ENCODE peak calls at places on chromosomes 1 and 21, in seven cellular contexts. H is astrocyte of the spinal cord, C is epithelial cell of proximal tubule, G is fibroblast of lung, L is AG04450, R is GM12878, T is transverse colon. B is an unnamed sample.

GRCh38 chr1:154951901-154952657 is 3.8 kb downstream of the PBXIP1 start:
- DNase-seq in H (no peak), C (no peak), G (no peak), L (no peak), R (no peak), T (peak), B (no peak)

GRCh38 chr1:154943649-154944421 is 7.3 kb upstream of the PMVK start:
- DNase-seq in H (peak), C (no peak), G (peak), L (no peak), R (no peak), T (peak), B (no peak)

GRCh38 chr21:37375866-37376574 is 9.4 kb downstream of the DYRK1A start:
- DNase-seq in H (no peak), C (no peak), G (no peak), L (no peak), R (no peak), T (no peak), B (no peak)

GRCh38 chr1:35808376-35809155 is 750 bp downstream of the AGO4 start:
- DNase-seq in H (peak), C (peak), G (peak), L (no peak), R (no peak), T (peak), B (no peak)

GRCh38 chr1:47023268-47024137 is at the start of gene CYP4X1:
- DNase-seq in H (peak), C (no peak), G (no peak), L (no peak), R (no peak), T (peak), B (no peak)

GRCh38 chr21:29144736-29145353 is 14.4 kb downstream of the MAP3K7CL start:
- DNase-seq in H (no peak), C (no peak), G (no peak), L (no peak), R (no peak), T (no peak), B (no peak)

GRCh38 chr1:45011837-45012638 is at the start of gene UROD:
- DNase-seq in H (peak), C (peak), G (peak), L (peak), R (peak), T (peak), B (peak)

GRCh38 chr1:11414921-11415538 is 63.9 kb upstream of the DISP3 start:
- DNase-seq in H (no peak), C (no peak), G (no peak), L (no peak), R (no peak), T (no peak), B (no peak)

GRCh38 chr1:181179980-181180964 is 91.8 kb downstream of the IER5 start:
- DNase-seq in H (peak), C (no peak), G (peak), L (peak), R (peak), T (no peak), B (no peak)

GRCh38 chr1:12776801-12777557 is 3.4 kb downstream of the PRAMEF12 start:
- DNase-seq in H (no peak), C (no peak), G (no peak), L (no peak), R (no peak), T (no peak), B (no peak)

GRCh38 chr1:17671741-17672140 is 83.4 kb upstream of the ACTL8 start:
- DNase-seq in H (no peak), C (no peak), G (no peak), L (no peak), R (no peak), T (no peak), B (no peak)

GRCh38 chr1:29465755-29466154 is 229.4 kb downstream of the PTPRU start:
- DNase-seq in H (peak), C (no peak), G (peak), L (peak), R (no peak), T (no peak), B (no peak)

GRCh38 chr1:59202455-59202854 is 94.4 kb upstream of the FGGY start:
- DNase-seq in H (no peak), C (no peak), G (no peak), L (no peak), R (no peak), T (no peak), B (no peak)

GRCh38 chr1:14320518-14320917 is 278.0 kb upstream of the KAZN start:
- DNase-seq in H (peak), C (no peak), G (peak), L (no peak), R (no peak), T (no peak), B (no peak)

GRCh38 chr1:46523556-46524443 is 27.6 kb downstream of the KNCN start:
- DNase-seq in H (no peak), C (no peak), G (no peak), L (no peak), R (no peak), T (no peak), B (no peak)

GRCh38 chr1:27668808-27669723 is 2.9 kb downstream of the IFI6 start:
- DNase-seq in H (peak), C (no peak), G (peak), L (no peak), R (no peak), T (peak), B (no peak)

GRCh38 chr1:37267111-37267835 is 207.1 kb upstream of the ZC3H12A start:
- DNase-seq in H (no peak), C (no peak), G (no peak), L (no peak), R (no peak), T (no peak), B (no peak)

GRCh38 chr21:45971487-45972352 is 9.8 kb upstream of the COL6A1 start:
- DNase-seq in H (peak), C (no peak), G (peak), L (peak), R (no peak), T (peak), B (no peak)

GRCh38 chr1:48107516-48107915 is 110.3 kb upstream of the TRABD2B start:
- DNase-seq in H (no peak), C (peak), G (no peak), L (no peak), R (no peak), T (no peak), B (no peak)

GRCh38 chr1:116879478-116880133 is 30.1 kb upstream of the PTGFRN start:
- DNase-seq in H (no peak), C (no peak), G (no peak), L (no peak), R (no peak), T (no peak), B (no peak)

GRCh38 chr1:26411624-26412074 is 1.0 kb downstream of the LIN28A start:
- DNase-seq in H (no peak), C (no peak), G (no peak), L (no peak), R (no peak), T (no peak), B (no peak)
- H3K4me3 ChIP-seq in H (no peak), C (no peak), G (no peak), L (no peak), R (no peak), T (no peak), B (no peak)

GRCh38 chr1:160644399-160644798 is 2.4 kb downstream of the SLAMF1 start:
- DNase-seq in H (no peak), C (no peak), G (no peak), L (no peak), R (no peak), T (no peak), B (no peak)
- TF ChIP-seq CTCF in H (no peak), C (no peak), G (no peak), L (no peak), R (no peak), T (no peak), B (no peak)

DNA sequence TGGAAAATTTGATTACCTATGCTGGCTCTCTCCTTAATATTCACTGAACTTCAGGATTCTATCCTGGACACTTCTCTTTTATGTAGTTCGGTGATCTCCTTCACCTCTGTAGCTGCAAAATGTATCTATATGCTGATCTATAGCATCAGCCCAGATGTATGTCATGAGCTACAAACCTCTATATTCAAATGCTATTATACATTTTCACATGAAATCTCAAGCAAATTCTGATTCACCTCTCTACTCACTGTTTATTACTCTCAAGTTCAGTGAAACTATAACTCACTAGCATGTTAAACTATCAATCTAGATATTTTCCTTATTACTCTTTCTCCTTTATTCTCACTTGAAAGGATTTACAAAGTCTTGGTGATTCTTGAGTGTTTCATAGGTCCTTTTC is 52.2 kb downstream of the PTPRC start:
- DNase-seq in H (no peak), C (no peak), G (no peak), L (no peak), R (no peak), T (no peak), B (no peak)
- H3K4me3 ChIP-seq in H (no peak), C (no peak), G (no peak), L (no peak), R (no peak), T (no peak), B (no peak)

DNA sequence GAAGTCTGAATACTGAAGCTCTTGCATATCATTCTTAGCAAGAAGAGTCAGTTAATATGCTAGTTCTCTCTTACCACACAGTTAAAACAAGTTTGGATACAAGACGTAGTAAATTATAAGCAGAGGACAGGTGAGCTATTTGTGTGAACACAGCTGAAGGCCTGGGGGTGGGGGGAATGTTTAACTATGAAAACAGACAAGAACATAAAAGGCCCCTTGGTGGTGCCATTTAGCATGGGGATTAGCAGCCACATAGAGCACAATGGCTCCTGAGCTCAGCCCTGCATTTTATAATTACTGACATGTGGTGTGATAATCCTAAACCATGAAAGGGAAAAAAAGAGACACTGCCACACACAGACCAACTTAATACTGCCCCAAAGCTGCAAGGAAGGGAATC is 94.8 kb downstream of the TGFBR3 start:
- DNase-seq in H (no peak), C (no peak), G (no peak), L (no peak), R (no peak), T (no peak), B (no peak)
- TF ChIP-seq CTCF in H (no peak), C (peak), G (no peak), L (no peak), R (no peak), T (no peak), B (no peak)

GRCh38 chr1:156591432-156592157 is at the start of gene NAXE:
- DNase-seq in H (peak), C (no peak), G (peak), L (no peak), R (no peak), T (peak), B (no peak)

GRCh38 chr1:156594124-156594678 is 2.6 kb downstream of the NAXE start:
- DNase-seq in H (no peak), C (no peak), G (no peak), L (no peak), R (no peak), T (no peak), B (no peak)

GRCh38 chr1:156595016-156595415 is 3.4 kb downstream of the NAXE start:
- DNase-seq in H (no peak), C (no peak), G (no peak), L (no peak), R (no peak), T (no peak), B (no peak)

GRCh38 chr1:156592158-156592909 is 758 bp downstream of the NAXE start:
- DNase-seq in H (no peak), C (no peak), G (no peak), L (no peak), R (no peak), T (no peak), B (no peak)

DNA sequence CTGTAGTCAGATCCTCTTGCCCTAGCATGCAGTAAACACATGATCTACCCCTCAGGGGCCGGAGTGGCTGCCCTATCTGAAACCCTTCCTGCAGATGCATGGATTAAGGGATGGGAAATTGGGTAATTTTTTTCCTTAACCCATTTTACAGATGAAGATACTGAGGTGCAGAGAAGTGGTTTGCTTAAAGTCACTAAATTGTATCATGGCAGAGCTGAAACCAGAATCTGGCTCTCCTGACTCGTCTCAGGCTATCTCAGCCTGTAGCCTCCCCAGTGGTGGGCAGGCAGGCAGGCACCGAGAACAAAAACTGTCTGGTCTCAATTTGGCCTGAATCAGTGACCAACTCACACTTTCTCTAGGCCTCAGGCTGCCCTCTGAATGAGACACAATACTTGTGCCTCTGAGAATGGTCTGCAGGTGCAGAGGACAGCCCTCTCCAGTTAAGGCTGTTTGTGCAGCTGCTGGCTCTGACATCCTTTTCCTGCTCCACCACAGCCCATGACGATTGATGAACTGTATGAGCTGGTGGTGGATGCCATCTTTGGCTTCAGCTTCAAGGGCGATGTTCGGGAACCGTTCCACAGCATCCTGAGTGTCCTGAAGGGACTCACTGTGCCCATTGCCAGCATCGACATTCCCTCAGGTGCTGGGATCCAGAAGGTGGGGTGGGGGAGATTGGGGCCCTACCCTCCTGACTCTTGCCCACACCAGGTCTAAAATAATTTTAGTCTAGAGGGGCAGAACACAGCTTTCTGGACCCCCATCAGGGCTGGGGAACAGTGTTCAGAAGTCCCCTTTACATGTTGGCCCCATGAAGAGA is 1.5 kb downstream of the NAXE start:
- DNase-seq in H (no peak), C (no peak), G (no peak), L (no peak), R (no peak), T (no peak), B (no peak)
- H3K4me3 ChIP-seq in H (no peak), C (no peak), G (no peak), L (peak), R (no peak), T (no peak), B (no peak)

GRCh38 chr1:156379420-156380165 is 10.6 kb downstream of the RHBG start:
- DNase-seq in H (no peak), C (no peak), G (no peak), L (no peak), R (no peak), T (no peak), B (no peak)
- TF ChIP-seq CTCF in H (no peak), C (no peak), G (no peak), L (no peak), R (no peak), T (no peak), B (no peak)